ENCODE peak calls at places on chromosomes 7 and 10, in ten cellular contexts. One of them, this sample, is unnamed.

GRCh38 chr7:1240296-1240820 is 7.7 kb downstream of the UNCX start:
- DNase-seq in fibroblast of mammary gland: no peak
- DNase-seq in fibroblast of pulmonary artery: no peak
- DNase-seq in endodermal cell: peak
- DNase-seq in neural crest cell: no peak
- DNase-seq in T-helper 1 cell: no peak
- DNase-seq in GM10248: no peak
- DNase-seq in GF-D8: no peak
- DNase-seq in SW480: no peak
- DNase-seq in GM23248: no peak
- DNase-seq in this sample: no peak

GRCh38 chr7:152876749-152877148 is 117.2 kb downstream of the ACTR3B start:
- DNase-seq in fibroblast of mammary gland: no peak
- DNase-seq in fibroblast of pulmonary artery: no peak
- DNase-seq in endodermal cell: no peak
- DNase-seq in neural crest cell: no peak
- DNase-seq in T-helper 1 cell: no peak
- DNase-seq in GM10248: no peak
- DNase-seq in GF-D8: no peak
- DNase-seq in SW480: no peak
- DNase-seq in GM23248: no peak
- DNase-seq in this sample: no peak

GRCh38 chr10:48697821-48698764 is 13.4 kb downstream of the WDFY4 start:
- DNase-seq in fibroblast of mammary gland: no peak
- DNase-seq in fibroblast of pulmonary artery: no peak
- DNase-seq in endodermal cell: peak
- DNase-seq in neural crest cell: no peak
- DNase-seq in T-helper 1 cell: no peak
- DNase-seq in GM10248: no peak
- DNase-seq in GF-D8: no peak
- DNase-seq in SW480: no peak
- DNase-seq in GM23248: no peak
- DNase-seq in this sample: no peak

GRCh38 chr10:72567421-72567820 is 58.5 kb downstream of the MICU1 start:
- DNase-seq in fibroblast of mammary gland: peak
- DNase-seq in fibroblast of pulmonary artery: peak
- DNase-seq in endodermal cell: no peak
- DNase-seq in neural crest cell: no peak
- DNase-seq in T-helper 1 cell: no peak
- DNase-seq in GM10248: no peak
- DNase-seq in GF-D8: no peak
- DNase-seq in SW480: peak
- DNase-seq in GM23248: peak
- DNase-seq in this sample: no peak

GRCh38 chr7:46763348-46763747 is 818.6 kb downstream of the TNS3 start:
- DNase-seq in fibroblast of mammary gland: no peak
- DNase-seq in fibroblast of pulmonary artery: no peak
- DNase-seq in endodermal cell: no peak
- DNase-seq in neural crest cell: no peak
- DNase-seq in T-helper 1 cell: no peak
- DNase-seq in GM10248: no peak
- DNase-seq in GF-D8: no peak
- DNase-seq in SW480: no peak
- DNase-seq in GM23248: peak
- DNase-seq in this sample: no peak

GRCh38 chr10:104193787-104194186 is 38.4 kb downstream of the CFAP43 start:
- DNase-seq in fibroblast of mammary gland: no peak
- DNase-seq in fibroblast of pulmonary artery: no peak
- DNase-seq in endodermal cell: no peak
- DNase-seq in neural crest cell: no peak
- DNase-seq in T-helper 1 cell: no peak
- DNase-seq in GM10248: no peak
- DNase-seq in GF-D8: no peak
- DNase-seq in SW480: no peak
- DNase-seq in GM23248: no peak
- DNase-seq in this sample: no peak

GRCh38 chr7:22549667-22550513 is 49.9 kb upstream of the STEAP1B start:
- DNase-seq in fibroblast of mammary gland: no peak
- DNase-seq in fibroblast of pulmonary artery: peak
- DNase-seq in endodermal cell: peak
- DNase-seq in neural crest cell: peak
- DNase-seq in T-helper 1 cell: no peak
- DNase-seq in GM10248: peak
- DNase-seq in GF-D8: no peak
- DNase-seq in SW480: no peak
- DNase-seq in GM23248: peak
- DNase-seq in this sample: no peak

GRCh38 chr10:102796407-102797176 is 40.6 kb downstream of the CYP17A1 start:
- DNase-seq in fibroblast of mammary gland: no peak
- DNase-seq in fibroblast of pulmonary artery: peak
- DNase-seq in endodermal cell: no peak
- DNase-seq in neural crest cell: no peak
- DNase-seq in T-helper 1 cell: peak
- DNase-seq in GM10248: peak
- DNase-seq in GF-D8: peak
- DNase-seq in SW480: peak
- DNase-seq in GM23248: peak
- DNase-seq in this sample: no peak

GRCh38 chr7:74042746-74043522 is 15.0 kb downstream of the ELN start:
- DNase-seq in fibroblast of mammary gland: no peak
- DNase-seq in fibroblast of pulmonary artery: no peak
- DNase-seq in endodermal cell: peak
- DNase-seq in neural crest cell: no peak
- DNase-seq in T-helper 1 cell: no peak
- DNase-seq in GM10248: no peak
- DNase-seq in GF-D8: no peak
- DNase-seq in SW480: no peak
- DNase-seq in GM23248: no peak
- DNase-seq in this sample: no peak

GRCh38 chr7:55441668-55442305 is 76.7 kb downstream of the LANCL2 start:
- DNase-seq in fibroblast of mammary gland: peak
- DNase-seq in fibroblast of pulmonary artery: peak
- DNase-seq in endodermal cell: no peak
- DNase-seq in neural crest cell: no peak
- DNase-seq in T-helper 1 cell: no peak
- DNase-seq in GM10248: no peak
- DNase-seq in GF-D8: no peak
- DNase-seq in SW480: no peak
- DNase-seq in GM23248: peak
- DNase-seq in this sample: no peak